ENCODE peak calls at places on chromosomes 12 and 14, in six cellular contexts. One of them, this sample, is unnamed. For H3K4me1, the result is how much of the 10 kb centered on the place peaks cover.

GRCh38 chr12:78191611-78192010 is 360.9 kb downstream of the NAV3 start:
- DNase-seq in GM23248: peak
- DNase-seq in lower lobe of right lung: no peak
- DNase-seq in heart left ventricle: no peak
- DNase-seq in right atrium auricular region: no peak
- DNase-seq in IMR-90: peak
- DNase-seq in this sample: no peak

GRCh38 chr14:101628471-101628966 is 67.2 kb downstream of the DIO3 start:
- DNase-seq in IMR-90: peak
- DNase-seq in GM23248: peak
- DNase-seq in right atrium auricular region: peak
- DNase-seq in lower lobe of right lung: peak
- DNase-seq in heart left ventricle: peak
- DNase-seq in this sample: peak

GRCh38 chr12:117933545-117933944 is 35.2 kb downstream of the KSR2 start:
- DNase-seq in heart left ventricle: no peak
- DNase-seq in GM23248: no peak
- DNase-seq in right atrium auricular region: no peak
- DNase-seq in IMR-90: no peak
- DNase-seq in lower lobe of right lung: no peak
- DNase-seq in this sample: no peak

GRCh38 chr12:76768566-76768965 is 4.7 kb downstream of the ZDHHC17 start:
- DNase-seq in IMR-90: peak
- DNase-seq in right atrium auricular region: no peak
- DNase-seq in heart left ventricle: no peak
- DNase-seq in lower lobe of right lung: no peak
- DNase-seq in GM23248: peak
- DNase-seq in this sample: no peak

GRCh38 chr12:74537126-74537706 is 419 bp upstream of the ATXN7L3B start:
- DNase-seq in IMR-90: peak
- DNase-seq in right atrium auricular region: no peak
- DNase-seq in lower lobe of right lung: no peak
- DNase-seq in GM23248: peak
- DNase-seq in heart left ventricle: no peak
- DNase-seq in this sample: peak

GRCh38 chr12:108635201-108635996 is 1.7 kb upstream of the SELPLG start:
- DNase-seq in heart left ventricle: no peak
- DNase-seq in lower lobe of right lung: no peak
- DNase-seq in right atrium auricular region: no peak
- DNase-seq in GM23248: no peak
- DNase-seq in IMR-90: peak
- DNase-seq in this sample: peak

GRCh38 chr14:37599527-37600368 is 4.3 kb downstream of the TTC6 start:
- DNase-seq in IMR-90: no peak
- DNase-seq in heart left ventricle: peak
- DNase-seq in lower lobe of right lung: peak
- DNase-seq in GM23248: peak
- DNase-seq in right atrium auricular region: no peak
- DNase-seq in this sample: peak

GRCh38 chr12:18430425-18431048 is 169.2 kb downstream of the PIK3C2G start:
- DNase-seq in IMR-90: peak
- DNase-seq in GM23248: peak
- DNase-seq in lower lobe of right lung: no peak
- DNase-seq in right atrium auricular region: peak
- DNase-seq in heart left ventricle: no peak
- DNase-seq in this sample: peak

GRCh38 chr14:104087981-104088850 is 2.7 kb downstream of the ASPG start:
- DNase-seq in IMR-90: no peak
- DNase-seq in heart left ventricle: no peak
- DNase-seq in right atrium auricular region: no peak
- DNase-seq in GM23248: no peak
- DNase-seq in lower lobe of right lung: no peak
- DNase-seq in this sample: peak

GRCh38 chr12:68975811-68976210 is 42.8 kb upstream of the CPM start:
- DNase-seq in lower lobe of right lung: no peak
- DNase-seq in IMR-90: no peak
- DNase-seq in heart left ventricle: no peak
- DNase-seq in GM23248: no peak
- DNase-seq in right atrium auricular region: no peak
- DNase-seq in this sample: no peak
- H3K4me1 ChIP-seq in lower lobe of right lung: under half
- H3K4me1 ChIP-seq in IMR-90: under half
- H3K4me1 ChIP-seq in heart left ventricle: under half
- H3K4me1 ChIP-seq in GM23248: under half
- H3K4me1 ChIP-seq in right atrium auricular region: under half
- H3K4me1 ChIP-seq in this sample: under half

GRCh38 chr12:132036063-132036683 is 86.4 kb downstream of the EP400 start:
- DNase-seq in right atrium auricular region: no peak
- DNase-seq in lower lobe of right lung: no peak
- DNase-seq in GM23248: no peak
- DNase-seq in heart left ventricle: peak
- DNase-seq in IMR-90: no peak
- DNase-seq in this sample: no peak
- H3K27ac ChIP-seq in right atrium auricular region: no peak
- H3K27ac ChIP-seq in lower lobe of right lung: no peak
- H3K27ac ChIP-seq in GM23248: no peak
- H3K27ac ChIP-seq in heart left ventricle: no peak
- H3K27ac ChIP-seq in IMR-90: no peak
- H3K27ac ChIP-seq in this sample: no peak

GRCh38 chr14:75543258-75543657 is 21.0 kb downstream of the BATF start:
- DNase-seq in lower lobe of right lung: no peak
- DNase-seq in heart left ventricle: no peak
- DNase-seq in IMR-90: no peak
- DNase-seq in GM23248: no peak
- DNase-seq in right atrium auricular region: no peak
- DNase-seq in this sample: no peak
- H3K4me3 ChIP-seq in lower lobe of right lung: no peak
- H3K4me3 ChIP-seq in heart left ventricle: no peak
- H3K4me3 ChIP-seq in IMR-90: no peak
- H3K4me3 ChIP-seq in GM23248: no peak
- H3K4me3 ChIP-seq in right atrium auricular region: no peak
- H3K4me3 ChIP-seq in this sample: no peak

GRCh38 chr12:2282321-2282720 is 229.5 kb downstream of the CACNA1C start:
- DNase-seq in GM23248: no peak
- DNase-seq in right atrium auricular region: no peak
- DNase-seq in heart left ventricle: no peak
- DNase-seq in IMR-90: no peak
- DNase-seq in lower lobe of right lung: no peak
- DNase-seq in this sample: peak
- H3K4me1 ChIP-seq in GM23248: under half
- H3K4me1 ChIP-seq in right atrium auricular region: half or more
- H3K4me1 ChIP-seq in heart left ventricle: under half
- H3K4me1 ChIP-seq in IMR-90: under half
- H3K4me1 ChIP-seq in lower lobe of right lung: under half
- H3K4me1 ChIP-seq in this sample: under half